ENCODE peak calls at places on chromosomes 2 and 18, in four cellular contexts. Y, H, M and F are unnamed samples.

GRCh38 chr2:35503738-35504160 is 851.8 kb upstream of the CRIM1 start:
- DNase-seq in Y (no peak), H (no peak), M (no peak), F (no peak)

GRCh38 chr2:217099561-217099960 is 239.7 kb upstream of the TNP1 start:
- DNase-seq in Y (no peak), H (no peak), M (peak), F (no peak)

GRCh38 chr2:48122166-48122565 is 215.9 kb upstream of the FBXO11 start:
- DNase-seq in Y (no peak), H (no peak), M (no peak), F (no peak)

GRCh38 chr2:34102359-34102758 is 503.3 kb upstream of the FAM98A start:
- DNase-seq in Y (no peak), H (no peak), M (no peak), F (no peak)

GRCh38 chr2:47070920-47071824 is 83.9 kb downstream of the STPG4 start:
- DNase-seq in Y (no peak), H (peak), M (peak), F (no peak)

GRCh38 chr2:226172314-226172713 is 627.3 kb downstream of the IRS1 start:
- DNase-seq in Y (no peak), H (no peak), M (no peak), F (no peak)

GRCh38 chr2:84293791-84294380 is 165.2 kb downstream of the SUCLG1 start:
- DNase-seq in Y (no peak), H (no peak), M (no peak), F (no peak)

GRCh38 chr18:13284330-13285027 is 65.9 kb downstream of the LDLRAD4 start:
- DNase-seq in Y (no peak), H (no peak), M (peak), F (no peak)

GRCh38 chr2:141666191-141666590 is 464.6 kb downstream of the LRP1B start:
- DNase-seq in Y (no peak), H (no peak), M (no peak), F (no peak)

GRCh38 chr18:76433788-76434187 is 61.3 kb downstream of the ZNF516 start:
- DNase-seq in Y (no peak), H (no peak), M (no peak), F (no peak)

GRCh38 chr2:108535380-108535677 is 1.1 kb downstream of the LIMS1 start:
- DNase-seq in Y (no peak), H (no peak), M (no peak), F (no peak)

GRCh38 chr18:79749251-79750191 is 48.2 kb upstream of the KCNG2 start:
- DNase-seq in Y (no peak), H (no peak), M (no peak), F (no peak)

GRCh38 chr2:238484522-238485452 is 58.1 kb downstream of the ASB1 start:
- DNase-seq in Y (no peak), H (no peak), M (no peak), F (no peak)

GRCh38 chr2:20478961-20479360 is 32.1 kb downstream of the RHOB start:
- DNase-seq in Y (no peak), H (no peak), M (peak), F (no peak)

GRCh38 chr2:3025984-3026383 is 351.6 kb downstream of the EIPR1 start:
- DNase-seq in Y (no peak), H (no peak), M (no peak), F (no peak)

GRCh38 chr2:209556354-209556961 is 132.6 kb downstream of the MAP2 start:
- DNase-seq in Y (no peak), H (no peak), M (no peak), F (no peak)

GRCh38 chr18:34787931-34788532 is 77.9 kb downstream of the DTNA start:
- DNase-seq in Y (peak), H (peak), M (no peak), F (peak)

GRCh38 chr2:130987519-130988425 is 105.5 kb downstream of the FAM168B start:
- DNase-seq in Y (no peak), H (no peak), M (no peak), F (no peak)

GRCh38 chr2:180191352-180192124 is 184.4 kb upstream of the CWC22 start:
- DNase-seq in Y (no peak), H (no peak), M (no peak), F (no peak)

GRCh38 chr18:34115409-34116081 is 109.2 kb downstream of the NOL4 start:
- DNase-seq in Y (no peak), H (no peak), M (no peak), F (no peak)

GRCh38 chr18:52452427-52452826 is 112.4 kb downstream of the DCC start:
- DNase-seq in Y (no peak), H (no peak), M (no peak), F (no peak)

GRCh38 chr2:192194065-192194865 is 468 bp downstream of the TMEFF2 start:
- DNase-seq in Y (no peak), H (no peak), M (peak), F (peak)

GRCh38 chr2:109287838-109288237 is 158.8 kb downstream of the SH3RF3 start:
- DNase-seq in Y (no peak), H (no peak), M (no peak), F (no peak)

GRCh38 chr2:237726401-237726830 is 72.2 kb upstream of the RBM44 start:
- DNase-seq in Y (no peak), H (no peak), M (no peak), F (peak)

GRCh38 chr18:10530852-10531251 is 5.0 kb downstream of the NAPG start:
- DNase-seq in Y (no peak), H (no peak), M (no peak), F (no peak)

GRCh38 chr2:105243961-105244360 is 2.4 kb downstream of the GPR45 start:
- DNase-seq in Y (peak), H (no peak), M (no peak), F (no peak)

GRCh38 chr2:173021939-173022371 is 53.7 kb upstream of the MAP3K20 start:
- DNase-seq in Y (no peak), H (no peak), M (no peak), F (no peak)

GRCh38 chr18:46297621-46298020 is 193.4 kb downstream of the HAUS1 start:
- DNase-seq in Y (no peak), H (no peak), M (no peak), F (no peak)

GRCh38 chr2:235463893-235464292 is 29.9 kb upstream of the AGAP1 start:
- DNase-seq in Y (no peak), H (no peak), M (no peak), F (peak)

GRCh38 chr2:40150206-40150765 is 301.6 kb downstream of the SLC8A1 start:
- DNase-seq in Y (no peak), H (no peak), M (no peak), F (no peak)

GRCh38 chr2:106159867-106160785 is 34.0 kb downstream of the UXS1 start:
- DNase-seq in Y (no peak), H (no peak), M (no peak), F (no peak)

GRCh38 chr2:12455626-12456025 is 261.1 kb upstream of the TRIB2 start:
- DNase-seq in Y (no peak), H (no peak), M (no peak), F (no peak)

GRCh38 chr18:9771261-9771976 is 63.3 kb downstream of the RAB31 start:
- DNase-seq in Y (peak), H (peak), M (peak), F (peak)

GRCh38 chr2:216283038-216283900 is 89.0 kb downstream of the MARCHF4 start:
- DNase-seq in Y (peak), H (no peak), M (no peak), F (no peak)

GRCh38 chr2:26585100-26585499 is 56.1 kb downstream of the CIB4 start:
- DNase-seq in Y (no peak), H (no peak), M (no peak), F (no peak)

GRCh38 chr2:118667366-118667765 is 180.1 kb downstream of the EN1 start:
- DNase-seq in Y (no peak), H (no peak), M (no peak), F (no peak)

GRCh38 chr2:118669639-118670038 is 177.8 kb downstream of the EN1 start:
- DNase-seq in Y (no peak), H (no peak), M (no peak), F (no peak)

GRCh38 chr2:118668431-118669424 is 178.7 kb downstream of the EN1 start:
- DNase-seq in Y (no peak), H (no peak), M (no peak), F (no peak)

GRCh38 chr2:118665784-118666529 is 181.5 kb downstream of the EN1 start:
- DNase-seq in Y (no peak), H (no peak), M (no peak), F (no peak)

DNA sequence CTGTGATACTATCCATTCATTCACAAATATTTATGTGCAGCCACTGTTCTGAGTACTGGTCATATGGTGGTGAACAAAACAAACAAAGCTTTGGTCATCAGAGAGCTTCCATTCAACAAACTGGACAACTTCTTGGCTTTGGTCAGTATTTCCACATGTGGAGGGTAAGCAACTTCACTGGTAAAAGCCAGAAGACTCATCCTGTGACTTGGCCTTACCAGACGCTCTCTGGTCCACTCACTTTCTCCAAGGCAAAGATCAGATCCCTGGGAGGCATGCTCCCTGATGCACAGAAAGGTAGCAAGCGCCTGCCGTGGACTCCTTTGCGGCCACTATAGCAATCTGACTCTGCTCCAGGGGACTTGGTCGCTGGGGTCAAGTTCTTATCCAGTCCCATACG is 179.5 kb downstream of the EN1 start:
- DNase-seq in Y (no peak), H (no peak), M (no peak), F (no peak)
- H3K27ac ChIP-seq in Y (no peak), H (no peak), M (no peak), F (no peak)

GRCh38 chr2:42100696-42101585 is 53.1 kb downstream of the PKDCC start:
- DNase-seq in Y (no peak), H (peak), M (peak), F (peak)
- H3K4me3 ChIP-seq in Y (peak), H (peak), M (peak), F (peak)

DNA sequence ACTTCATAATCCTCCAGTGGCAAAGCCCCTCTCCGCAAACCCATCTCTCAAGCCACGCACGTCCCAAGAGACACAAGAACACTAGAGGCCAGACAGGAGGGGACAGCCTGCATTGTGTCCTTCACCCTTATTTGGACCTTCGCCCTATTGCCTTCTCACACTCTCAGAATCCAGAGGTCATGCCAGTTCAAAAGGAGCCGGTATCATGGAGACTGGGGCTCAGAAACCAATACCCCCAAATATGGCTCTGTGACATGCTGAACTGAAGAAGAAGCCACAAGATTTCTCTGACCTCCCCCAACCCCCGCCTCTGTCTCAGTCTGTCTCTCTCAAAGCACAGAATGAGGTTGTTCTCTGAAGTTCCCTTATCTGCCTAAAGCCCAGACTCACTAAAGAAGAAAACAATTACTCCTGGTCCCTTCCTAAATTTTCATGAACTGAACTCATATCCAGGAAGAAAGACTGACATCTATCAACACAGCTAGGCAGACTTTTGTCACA is 19.2 kb upstream of the SPATA3 start:
- DNase-seq in Y (no peak), H (no peak), M (no peak), F (no peak)
- H3K27ac ChIP-seq in Y (no peak), H (no peak), M (no peak), F (no peak)

GRCh38 chr2:132557694-132558093 is 112.3 kb downstream of the LYPD1 start:
- DNase-seq in Y (no peak), H (no peak), M (no peak), F (no peak)
- H3K4me3 ChIP-seq in Y (no peak), H (no peak), M (no peak), F (no peak)

GRCh38 chr2:65382323-65382722 is 50.1 kb downstream of the SPRED2 start:
- DNase-seq in Y (no peak), H (no peak), M (no peak), F (no peak)
- H3K27ac ChIP-seq in Y (no peak), H (peak), M (peak), F (peak)

GRCh38 chr18:49008716-49009115 is 58.0 kb upstream of the SMAD7 start:
- DNase-seq in Y (no peak), H (no peak), M (no peak), F (no peak)

GRCh38 chr18:49014605-49015267 is 64.0 kb upstream of the SMAD7 start:
- DNase-seq in Y (no peak), H (no peak), M (no peak), F (no peak)

GRCh38 chr18:49008156-49008555 is 57.4 kb upstream of the SMAD7 start:
- DNase-seq in Y (no peak), H (no peak), M (no peak), F (no peak)

GRCh38 chr18:49013961-49014604 is 63.3 kb upstream of the SMAD7 start:
- DNase-seq in Y (no peak), H (peak), M (no peak), F (no peak)

DNA sequence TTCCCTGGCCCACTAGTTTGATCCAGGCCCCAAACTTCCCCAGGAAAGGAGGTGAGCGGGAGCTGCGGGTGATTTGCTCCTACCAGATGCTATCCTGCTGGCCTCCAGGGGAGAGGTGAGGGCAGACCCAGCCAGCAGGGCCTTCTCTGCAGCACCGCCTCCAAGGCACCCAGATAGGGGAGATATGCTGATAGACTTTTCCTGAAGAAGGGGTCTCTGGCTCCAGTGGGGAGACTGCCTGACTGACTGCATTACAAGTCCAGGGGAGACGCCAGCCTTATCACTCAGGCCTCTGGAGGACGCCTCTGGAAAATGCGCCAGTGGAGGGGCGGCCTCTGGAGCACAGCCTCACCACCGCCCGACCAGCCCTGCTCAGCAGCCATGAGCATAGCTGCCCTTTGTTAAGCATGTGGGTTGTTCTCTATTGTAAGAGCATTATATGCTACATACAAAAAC is 60.6 kb upstream of the SMAD7 start:
- DNase-seq in Y (no peak), H (peak), M (no peak), F (no peak)
- H3K4me3 ChIP-seq in Y (no peak), H (no peak), M (no peak), F (no peak)

DNA sequence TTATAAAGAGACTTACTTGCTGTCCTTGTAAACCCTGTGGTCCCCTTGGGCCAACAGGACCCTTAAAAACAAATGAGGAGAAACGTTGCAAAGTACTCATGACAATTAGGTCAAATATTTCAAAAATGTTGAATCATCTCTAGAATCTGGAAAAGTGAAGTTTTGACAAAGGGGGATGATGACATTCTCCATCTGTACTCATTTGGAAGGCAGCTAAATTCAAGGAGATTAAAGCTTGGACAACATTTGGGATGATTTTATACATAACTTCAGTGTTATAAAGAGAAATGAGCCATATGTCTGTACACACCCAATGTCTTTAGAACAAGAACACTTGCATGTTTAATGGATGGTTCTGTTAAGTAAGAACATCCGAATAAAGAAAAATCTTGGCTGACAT is 92.9 kb downstream of the COL5A2 start:
- DNase-seq in Y (no peak), H (no peak), M (no peak), F (no peak)
- H3K27ac ChIP-seq in Y (no peak), H (no peak), M (no peak), F (no peak)

DNA sequence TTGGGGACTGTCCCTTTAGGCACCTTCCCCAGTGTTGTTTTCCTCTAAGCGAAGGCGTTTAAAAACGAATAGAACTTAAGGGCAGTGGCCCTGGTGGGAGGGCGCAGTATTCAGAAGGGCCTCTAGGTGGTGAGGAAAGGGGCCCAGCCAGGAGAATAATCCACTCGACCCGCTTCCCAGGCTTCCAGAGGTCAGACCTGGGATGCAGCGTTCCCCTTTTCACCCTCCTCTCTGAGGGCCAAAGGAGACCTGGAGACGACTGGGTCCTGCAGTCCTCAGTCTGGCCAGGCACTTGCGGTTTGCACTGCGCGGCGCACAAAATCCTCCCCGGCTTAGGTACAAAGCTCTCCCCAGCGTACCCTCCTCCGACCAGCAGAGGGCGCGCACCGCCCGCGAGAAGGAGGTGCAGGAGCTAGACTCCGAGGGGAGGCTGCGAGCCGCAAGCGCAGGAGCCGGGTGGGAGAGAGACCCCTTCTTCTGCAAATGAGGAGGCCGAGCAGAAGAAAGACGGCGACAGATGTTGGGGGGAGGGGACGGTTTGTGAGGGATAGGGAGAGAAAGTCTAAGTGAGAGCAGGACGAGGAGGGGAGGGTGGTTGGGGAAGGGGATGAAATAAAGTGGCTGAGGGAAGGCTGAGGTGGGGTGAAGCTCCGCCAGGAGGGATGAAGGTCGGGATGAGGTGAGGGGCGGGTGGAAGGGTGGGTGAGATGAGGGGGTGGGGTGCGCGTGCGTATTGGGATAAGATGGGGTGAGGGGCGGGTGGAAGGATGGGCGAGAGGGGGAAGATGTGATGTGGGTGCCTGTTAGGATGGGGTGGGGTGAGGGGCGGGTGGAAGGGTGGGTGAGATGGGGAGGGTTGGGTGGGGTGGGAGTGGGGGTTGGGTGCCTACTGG is 4.9 kb downstream of the FEV start:
- DNase-seq in Y (no peak), H (peak), M (peak), F (peak)
- H3K4me3 ChIP-seq in Y (peak), H (no peak), M (peak), F (peak)

GRCh38 chr2:176193048-176193447 is 4.6 kb downstream of the HOXD1 start:
- DNase-seq in Y (no peak), H (no peak), M (no peak), F (no peak)

GRCh38 chr2:176189666-176190641 is 1.5 kb downstream of the HOXD1 start:
- DNase-seq in Y (no peak), H (no peak), M (no peak), F (no peak)

GRCh38 chr2:176188969-176189665 is 649 bp downstream of the HOXD1 start:
- DNase-seq in Y (no peak), H (peak), M (no peak), F (no peak)

GRCh38 chr2:176188218-176188968 is at the start of gene HOXD1:
- DNase-seq in Y (no peak), H (peak), M (no peak), F (peak)

GRCh38 chr2:176192351-176192750 is 3.9 kb downstream of the HOXD1 start:
- DNase-seq in Y (no peak), H (no peak), M (no peak), F (no peak)
- H3K27ac ChIP-seq in Y (no peak), H (no peak), M (no peak), F (no peak)

GRCh38 chr18:61891874-61892273 is 933 bp downstream of the RNF152 start:
- DNase-seq in Y (no peak), H (no peak), M (no peak), F (no peak)
- H3K4me3 ChIP-seq in Y (no peak), H (no peak), M (peak), F (no peak)